ENCODE peak calls at places on chromosomes 13 and 19, in five cellular contexts. N, H, B, V and J are unnamed samples.

GRCh38 chr19:1042689-1043511 is 3.0 kb downstream of the ABCA7 start:
- DNase-seq in N (no peak), H (no peak), B (no peak), V (no peak), J (no peak)

GRCh38 chr13:41500501-41500900 is 43.2 kb downstream of the RGCC start:
- DNase-seq in N (no peak), H (no peak), B (no peak), V (no peak), J (no peak)

GRCh38 chr19:290539-291521 is at the start of gene PLPP2:
- DNase-seq in N (no peak), H (no peak), B (no peak), V (peak; percentile 76), J (no peak)

GRCh38 chr19:54319049-54319448 is 6.1 kb upstream of the LILRA5 start:
- DNase-seq in N (no peak), H (no peak), B (no peak), V (no peak), J (no peak)

GRCh38 chr19:54631489-54631888 is 1.2 kb downstream of the LILRB1 start:
- DNase-seq in N (no peak), H (no peak), B (no peak), V (no peak), J (no peak)

GRCh38 chr13:79810018-79810417 is 329.1 kb downstream of the NDFIP2 start:
- DNase-seq in N (no peak), H (no peak), B (no peak), V (no peak), J (no peak)

GRCh38 chr13:23751195-23751594 is 138.0 kb downstream of the MIPEP start:
- DNase-seq in N (no peak), H (peak; percentile 41), B (peak; percentile 12), V (no peak), J (no peak)

GRCh38 chr13:48891586-48891985 is 84.1 kb upstream of the FNDC3A start:
- DNase-seq in N (no peak), H (no peak), B (peak; percentile 20), V (no peak), J (no peak)

GRCh38 chr19:51002542-51003311 is 1.3 kb upstream of the KLK8 start:
- DNase-seq in N (peak; percentile 97), H (no peak), B (no peak), V (peak; percentile 41), J (peak; percentile 97)

GRCh38 chr19:14048439-14049153 is 13.3 kb downstream of the PALM3 start:
- DNase-seq in N (peak; percentile 80), H (no peak), B (peak; percentile 23), V (peak; percentile 83), J (peak; percentile 77)

GRCh38 chr13:98447881-98448641 is 128.8 kb downstream of the STK24 start:
- DNase-seq in N (peak; percentile 51), H (no peak), B (no peak), V (peak; percentile 79), J (no peak)

GRCh38 chr19:50827476-50827875 is 3.9 kb upstream of the KLK1 start:
- DNase-seq in N (no peak), H (no peak), B (no peak), V (no peak), J (no peak)

GRCh38 chr13:109756778-109757177 is 29.6 kb downstream of the IRS2 start:
- DNase-seq in N (no peak), H (no peak), B (no peak), V (no peak), J (no peak)

GRCh38 chr19:18645035-18645511 is 8.2 kb downstream of the KLHL26 start:
- DNase-seq in N (no peak), H (no peak), B (no peak), V (no peak), J (no peak)

GRCh38 chr13:66665991-66666390 is 564.1 kb downstream of the PCDH9 start:
- DNase-seq in N (peak; percentile 55), H (no peak), B (no peak), V (peak; percentile 46), J (no peak)

GRCh38 chr19:40605201-40605971 is 4.2 kb downstream of the LTBP4 start:
- DNase-seq in N (no peak), H (peak; percentile 48), B (peak; percentile 22), V (peak; percentile 78), J (peak; percentile 85)

GRCh38 chr19:6800991-6801396 is 28.5 kb downstream of the VAV1 start:
- DNase-seq in N (no peak), H (no peak), B (peak; percentile 19), V (no peak), J (no peak)

GRCh38 chr13:88248393-88248792 is 577.2 kb downstream of the SLITRK5 start:
- DNase-seq in N (peak; percentile 30), H (no peak), B (no peak), V (no peak), J (no peak)

GRCh38 chr19:2573916-2574315 is 98.0 kb downstream of the GADD45B start:
- DNase-seq in N (no peak), H (no peak), B (no peak), V (no peak), J (no peak)

GRCh38 chr19:287381-287871 is 3.8 kb downstream of the PLPP2 start:
- DNase-seq in N (no peak), H (no peak), B (no peak), V (no peak), J (no peak)

GRCh38 chr13:112587359-112587766 is 590 bp downstream of the TUBGCP3 start:
- DNase-seq in N (peak; percentile 62), H (no peak), B (peak; percentile 72), V (peak; percentile 95), J (peak; percentile 90)

GRCh38 chr13:48806522-48806921 is 152.8 kb downstream of the CYSLTR2 start:
- DNase-seq in N (no peak), H (no peak), B (no peak), V (no peak), J (no peak)

GRCh38 chr19:1513492-1514294 is 874 bp upstream of the ADAMTSL5 start:
- DNase-seq in N (peak; percentile 83), H (no peak), B (no peak), V (peak; percentile 75), J (peak; percentile 88)

GRCh38 chr13:46679369-46680180 is 117.4 kb downstream of the ESD start:
- DNase-seq in N (no peak), H (peak; percentile 53), B (peak; percentile 9), V (peak; percentile 64), J (no peak)

GRCh38 chr13:24292476-24292875 is 16.9 kb upstream of the C1QTNF9 start:
- DNase-seq in N (no peak), H (no peak), B (no peak), V (no peak), J (no peak)

GRCh38 chr19:41626877-41627276 is at the start of gene CEACAM4:
- DNase-seq in N (no peak), H (no peak), B (no peak), V (no peak), J (no peak)

GRCh38 chr13:112932971-112933370 is 36.0 kb upstream of the MCF2L start:
- DNase-seq in N (no peak), H (no peak), B (no peak), V (no peak), J (no peak)

GRCh38 chr13:80840313-80840976 is 499.5 kb upstream of the SPRY2 start:
- DNase-seq in N (no peak), H (no peak), B (no peak), V (no peak), J (no peak)

GRCh38 chr19:53980553-53981407 is 10.7 kb upstream of the CACNG6 start:
- DNase-seq in N (peak; percentile 67), H (no peak), B (peak; percentile 6), V (peak; percentile 62), J (no peak)

GRCh38 chr13:33509642-33510229 is 224.2 kb upstream of the STARD13 start:
- DNase-seq in N (no peak), H (no peak), B (no peak), V (no peak), J (no peak)

GRCh38 chr13:103324641-103325040 is 258.4 kb upstream of the SLC10A2 start:
- DNase-seq in N (no peak), H (no peak), B (no peak), V (peak; percentile 9), J (no peak)

GRCh38 chr19:54952591-54953344 is 5.4 kb upstream of the NLRP7 start:
- DNase-seq in N (no peak), H (no peak), B (no peak), V (no peak), J (no peak)

GRCh38 chr13:30727491-30728350 is 7.6 kb upstream of the ALOX5AP start:
- DNase-seq in N (no peak), H (no peak), B (no peak), V (no peak), J (no peak)

DNA sequence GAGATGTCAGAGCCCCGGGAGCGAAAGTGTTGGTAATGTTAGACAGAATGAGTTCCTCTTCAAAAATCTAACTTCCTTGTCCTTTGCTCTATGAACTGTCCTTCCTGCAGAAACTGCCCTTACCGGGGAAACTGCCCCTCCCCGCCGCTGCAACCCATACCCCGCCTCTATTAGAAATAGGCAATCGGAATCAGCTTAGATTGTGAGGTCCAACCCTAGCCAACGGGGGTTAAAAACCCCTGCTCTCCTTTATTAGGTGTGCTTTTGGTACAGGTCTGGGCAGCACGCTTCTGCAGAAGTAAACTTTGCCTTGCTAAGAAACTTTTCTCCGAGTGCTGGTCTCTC is 11.5 kb upstream of the CAPNS1 start:
- DNase-seq in N (no peak), H (no peak), B (peak; percentile 52), V (peak; percentile 44), J (peak; percentile 33)
- TF ChIP-seq FOXM1 in N (no peak), H (no peak), B (no peak), V (no peak), J (no peak)

GRCh38 chr13:27551563-27551962 is 68.8 kb downstream of the LNX2 start:
- DNase-seq in N (no peak), H (no peak), B (no peak), V (peak; percentile 26), J (no peak)

GRCh38 chr13:27559714-27560113 is 60.6 kb downstream of the LNX2 start:
- DNase-seq in N (no peak), H (peak; percentile 1), B (no peak), V (no peak), J (no peak)

GRCh38 chr13:27556109-27556508 is 64.2 kb downstream of the LNX2 start:
- DNase-seq in N (no peak), H (no peak), B (no peak), V (no peak), J (no peak)
- TF ChIP-seq FOXM1 in N (no peak), H (no peak), B (no peak), V (no peak), J (no peak)

DNA sequence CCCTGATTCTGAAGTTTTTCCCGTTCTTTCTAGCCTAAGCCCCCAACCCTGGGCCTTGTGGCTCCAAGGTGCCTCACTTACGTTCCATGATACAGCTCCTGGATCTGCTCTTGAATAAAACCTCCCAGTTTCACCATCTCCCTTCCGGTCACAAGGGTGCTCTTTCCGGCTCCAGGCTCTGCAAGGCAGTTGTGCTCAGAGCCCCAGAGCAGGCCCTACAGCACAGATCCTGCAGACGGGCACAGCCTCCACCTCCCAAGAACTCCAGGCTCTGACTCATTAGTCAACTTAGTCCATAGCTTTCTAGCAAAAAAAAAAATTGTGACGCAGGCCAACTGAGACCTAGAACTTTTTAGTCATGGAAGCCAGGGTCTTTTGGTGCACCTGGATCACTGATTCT is 33.9 kb upstream of the SLC7A10 start:
- DNase-seq in N (no peak), H (no peak), B (no peak), V (no peak), J (no peak)
- TF ChIP-seq FOXM1 in N (no peak), H (no peak), B (no peak), V (no peak), J (no peak)

GRCh38 chr19:56687036-56687435 is 15.5 kb upstream of the ZNF835 start:
- DNase-seq in N (no peak), H (no peak), B (no peak), V (no peak), J (no peak)
- TF ChIP-seq FOXM1 in N (no peak), H (no peak), B (no peak), V (no peak), J (no peak)